ENCODE peak calls at places on chromosomes 6 and 20, in seven cellular contexts. E, J, B, O, I, W and A are unnamed samples.

GRCh38 chr6:143323729-143324465 is 126.6 kb downstream of the ADAT2 start:
- DNase-seq in E (no peak), J (no peak), B (no peak), O (no peak), I (no peak), W (no peak), A (no peak)

GRCh38 chr20:9179193-9179802 is 110.4 kb downstream of the PLCB4 start:
- DNase-seq in E (no peak), J (no peak), B (no peak), O (peak; percentile 90), I (no peak), W (no peak), A (no peak)

GRCh38 chr6:150881911-150882481 is 16.5 kb downstream of the MTHFD1L start:
- DNase-seq in E (no peak), J (peak; percentile 18), B (peak; percentile 58), O (peak; percentile 98), I (peak; percentile 70), W (no peak), A (peak; percentile 13)

GRCh38 chr20:32512047-32512385 is 73.1 kb downstream of the NOL4L start:
- DNase-seq in E (no peak), J (no peak), B (no peak), O (no peak), I (no peak), W (no peak), A (no peak)

GRCh38 chr6:46948699-46949098 is 27.0 kb upstream of the ADGRF5 start:
- DNase-seq in E (no peak), J (no peak), B (peak; percentile 73), O (peak; percentile 98), I (no peak), W (no peak), A (no peak)

GRCh38 chr20:11912013-11912663 is 5.6 kb upstream of the BTBD3 start:
- DNase-seq in E (no peak), J (peak; percentile 28), B (no peak), O (peak; percentile 16), I (no peak), W (no peak), A (no peak)

GRCh38 chr20:36472656-36473071 is 68.7 kb upstream of the MYL9 start:
- DNase-seq in E (no peak), J (peak; percentile 65), B (peak; percentile 44), O (no peak), I (peak; percentile 62), W (no peak), A (peak; percentile 72)

GRCh38 chr6:80522556-80522955 is 416.1 kb downstream of the BCKDHB start:
- DNase-seq in E (no peak), J (no peak), B (no peak), O (peak; percentile 68), I (no peak), W (no peak), A (no peak)

DNA sequence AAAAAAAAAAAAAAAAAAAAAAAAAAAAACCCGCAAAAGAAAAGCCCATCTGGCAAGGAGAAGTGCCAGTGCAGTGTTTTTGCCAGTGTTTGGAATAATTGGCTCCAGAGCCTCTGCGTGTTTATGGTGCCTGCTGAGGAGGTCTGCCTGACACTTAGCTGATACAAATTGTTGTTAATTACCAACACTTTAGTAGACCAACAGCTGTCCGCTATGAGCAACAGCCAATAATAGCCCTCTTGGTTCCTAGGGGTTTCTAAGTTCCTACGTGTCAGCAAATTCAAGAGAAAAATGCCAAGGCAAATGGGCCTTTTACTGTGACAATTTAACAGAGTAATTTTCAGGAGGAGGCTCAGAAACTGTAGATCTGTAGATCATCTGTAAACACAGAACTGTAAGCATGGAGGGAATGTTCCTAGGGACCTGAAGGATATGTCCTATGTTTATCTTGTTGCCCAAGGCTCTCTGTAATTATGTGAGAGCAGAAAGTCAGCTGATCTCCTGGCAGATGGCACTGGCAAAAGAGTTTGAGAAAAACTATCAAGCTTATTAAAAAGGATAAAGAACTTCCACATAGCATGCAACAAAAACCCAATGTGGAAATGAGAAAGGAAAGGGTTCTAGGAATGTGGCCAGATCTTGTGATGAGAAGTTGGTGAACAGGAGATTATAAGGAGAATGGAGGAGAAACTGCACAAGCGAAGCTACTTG is 157.7 kb downstream of the GJA1 start:
- DNase-seq in E (no peak), J (no peak), B (no peak), O (no peak), I (no peak), W (no peak), A (no peak)
- H3K27ac ChIP-seq in E (no peak overlapping the region), J (no peak overlapping the region), B (no peak overlapping the region), O (no peak overlapping the region), I (no peak overlapping the region), W (no peak overlapping the region), A (no peak overlapping the region)

GRCh38 chr20:43565758-43566104 is 6.9 kb downstream of the SGK2 start:
- DNase-seq in E (no peak), J (no peak), B (no peak), O (no peak), I (no peak), W (no peak), A (no peak)
- H3K9me3 ChIP-seq in E (no peaks in the 10 kb centered on the region), J (no peaks in the 10 kb centered on the region), B (no peaks in the 10 kb centered on the region), O (no peaks in the 10 kb centered on the region), I (no peaks in the 10 kb centered on the region), W (no peaks in the 10 kb centered on the region), A (no peaks in the 10 kb centered on the region)

GRCh38 chr20:15561707-15562106 is 1011.5 kb downstream of the KIF16B start:
- DNase-seq in E (no peak), J (no peak), B (no peak), O (no peak), I (no peak), W (no peak), A (no peak)
- H3K27ac ChIP-seq in E (no peak overlapping the region), J (no peak overlapping the region), B (no peak overlapping the region), O (no peak overlapping the region), I (no peak overlapping the region), W (peak overlapping the region; percentile 74), A (no peak overlapping the region)

DNA sequence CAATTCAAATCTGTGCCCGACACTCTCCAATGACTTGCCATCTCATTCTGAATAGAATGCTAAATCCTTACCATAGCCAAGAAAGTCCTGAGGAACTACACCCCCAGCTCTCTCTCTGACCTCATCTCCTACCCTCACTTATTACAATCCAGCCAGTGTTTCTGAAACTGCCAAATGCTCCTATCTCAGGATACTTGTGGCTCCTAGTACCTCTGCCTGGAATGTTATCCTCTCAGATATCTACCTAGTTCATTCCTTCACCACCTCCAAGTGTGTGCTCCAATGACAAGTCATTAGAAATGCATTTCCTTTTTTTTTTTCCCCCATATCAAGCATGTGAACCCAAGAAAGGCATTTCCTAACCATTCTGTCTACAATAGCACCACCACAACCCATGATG is 24.4 kb downstream of the ZNF184 start:
- DNase-seq in E (no peak), J (no peak), B (no peak), O (no peak), I (no peak), W (no peak), A (no peak)
- H3K9me3 ChIP-seq in E (peaks cover 49% of the 10 kb centered on the region), J (peaks cover 72% of the 10 kb centered on the region), B (peaks cover 69% of the 10 kb centered on the region), O (peaks cover 24% of the 10 kb centered on the region), I (peaks cover 28% of the 10 kb centered on the region), W (peaks cover 71% of the 10 kb centered on the region), A (peaks cover 44% of the 10 kb centered on the region)

DNA sequence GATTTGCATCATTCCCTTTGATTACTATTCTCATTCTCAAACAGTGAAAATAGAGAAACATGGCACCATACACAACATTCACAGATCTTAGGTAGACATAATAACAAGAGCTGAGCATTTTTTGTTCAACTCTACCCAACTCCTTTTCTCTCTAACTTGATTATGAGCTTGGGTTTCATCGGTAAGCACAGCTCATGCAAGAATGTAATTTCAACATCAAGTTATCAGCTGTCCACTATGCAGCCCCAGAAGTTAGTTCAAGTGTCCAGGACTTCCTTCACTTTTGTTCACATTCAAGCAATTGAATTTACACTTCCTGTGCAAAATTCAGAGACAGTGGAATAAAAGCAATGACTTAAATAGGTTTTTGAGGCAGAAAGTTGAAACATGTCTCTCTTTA is 297.7 kb upstream of the SASH1 start:
- DNase-seq in E (no peak), J (no peak), B (no peak), O (peak; percentile 12), I (no peak), W (no peak), A (no peak)
- H3K27ac ChIP-seq in E (no peak overlapping the region), J (no peak overlapping the region), B (no peak overlapping the region), O (no peak overlapping the region), I (no peak overlapping the region), W (no peak overlapping the region), A (no peak overlapping the region)

DNA sequence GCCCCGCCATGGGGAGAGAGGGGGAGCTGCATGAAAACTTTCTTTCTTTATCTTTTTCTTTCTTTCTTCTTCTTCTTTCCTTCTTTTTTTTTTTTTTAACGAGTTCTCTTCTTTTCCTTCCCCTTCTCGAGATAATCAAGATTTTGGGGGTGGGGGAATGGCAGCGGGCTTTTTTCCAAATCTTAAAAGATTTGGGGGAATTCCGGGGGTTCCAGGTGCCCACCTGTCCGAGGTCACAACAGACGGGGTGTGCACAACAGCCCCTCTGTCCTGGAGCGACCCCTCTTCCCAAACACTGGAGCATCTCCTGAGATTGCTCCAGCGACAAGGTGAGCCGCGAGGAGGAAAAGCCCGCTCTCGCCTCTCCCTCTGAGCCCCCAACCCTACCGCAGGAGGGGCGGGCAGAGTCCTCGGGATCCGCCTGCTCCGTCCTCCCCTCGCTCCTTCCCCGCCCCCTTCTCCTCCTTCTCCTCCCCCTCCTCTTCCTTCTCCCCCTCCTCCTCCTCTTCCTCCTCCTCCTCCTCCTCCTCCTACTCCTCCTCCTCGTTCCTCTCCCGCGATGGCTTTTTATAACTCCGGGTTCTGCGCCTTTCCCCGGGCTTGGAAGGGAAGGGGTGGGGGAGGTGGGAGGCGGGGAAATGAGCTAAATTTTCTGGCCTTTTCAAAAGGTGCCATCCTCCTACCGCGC is 694 bp upstream of the KCNB1 start:
- DNase-seq in E (no peak), J (no peak), B (no peak), O (no peak), I (no peak), W (no peak), A (no peak)
- H3K9me3 ChIP-seq in E (no peaks in the 10 kb centered on the region), J (no peaks in the 10 kb centered on the region), B (no peaks in the 10 kb centered on the region), O (no peaks in the 10 kb centered on the region), I (no peaks in the 10 kb centered on the region), W (no peaks in the 10 kb centered on the region), A (no peaks in the 10 kb centered on the region)

DNA sequence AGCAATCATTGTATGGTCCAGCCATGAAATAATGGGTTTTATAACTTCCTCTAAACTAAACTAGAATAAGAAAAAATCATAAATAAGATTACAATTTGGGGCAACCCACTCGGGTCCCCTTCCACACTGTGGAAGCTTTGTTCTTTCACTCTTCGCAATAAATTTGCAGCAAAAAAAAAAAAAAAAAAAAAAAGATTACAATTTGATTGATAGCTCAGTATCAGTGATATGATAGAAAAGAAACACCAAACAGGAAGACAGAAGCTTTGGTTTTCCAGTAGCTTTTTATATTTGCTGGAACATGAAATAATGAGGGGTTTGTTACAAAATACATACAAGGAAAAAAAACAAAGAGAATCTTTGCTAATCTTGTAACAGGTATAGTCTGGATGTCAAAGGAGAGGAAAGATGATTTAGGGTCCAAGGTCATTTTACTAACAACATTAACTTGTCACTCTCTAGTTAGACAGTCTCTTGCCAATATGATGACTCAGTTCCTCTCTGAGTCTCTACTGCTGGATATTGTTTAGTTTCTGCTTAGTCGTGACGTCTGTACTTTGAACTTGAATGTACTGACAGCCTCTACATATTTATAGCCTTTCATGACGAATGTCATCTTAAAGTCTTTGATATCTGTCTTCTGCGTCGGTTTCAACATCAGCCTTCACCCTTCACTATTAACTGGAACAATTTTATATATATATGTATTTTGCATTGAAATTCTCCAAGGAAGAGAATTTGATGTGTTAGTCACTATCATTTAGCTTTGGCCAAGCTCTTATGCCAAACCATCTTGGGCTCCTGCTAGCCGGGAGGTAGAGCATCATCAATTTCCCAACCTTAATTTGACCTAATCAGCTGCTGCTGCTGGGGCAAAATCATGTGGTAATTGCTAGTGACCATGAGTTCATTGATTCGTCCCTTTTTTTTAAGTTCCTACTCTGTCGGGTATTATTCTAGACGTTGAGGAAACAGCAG is 213.1 kb upstream of the STXBP5 start:
- DNase-seq in E (no peak), J (peak; percentile 13), B (no peak), O (peak; percentile 62), I (no peak), W (no peak), A (no peak)
- H3K27ac ChIP-seq in E (no peak overlapping the region), J (peak overlapping the region; percentile 91), B (no peak overlapping the region), O (no peak overlapping the region), I (no peak overlapping the region), W (no peak overlapping the region), A (no peak overlapping the region)